ENCODE peak calls at places on chromosomes 3 and 15, in six cellular contexts. X is D341Med; F is amygdala; C is stimulated activated CD4-positive, alpha-beta T cell treated with anti-CD3 and anti-CD28 coated beads, TNF-alpha, amount 100 ng/mL, for 1 hour; I is astrocyte of the spinal cord; R is amniotic stem cell. O is an unnamed sample.

GRCh38 chr3:161322781-161323568 is 48.3 kb downstream of the SPTSSB start:
- DNase-seq in I (no peak), F (no peak), X (no peak), R (no peak), C (no peak), O (no peak)

GRCh38 chr3:154559623-154560022 is 129.6 kb upstream of the GPR149 start:
- DNase-seq in X (no peak), R (no peak), I (no peak), C (no peak), F (no peak), O (no peak)

GRCh38 chr3:112403101-112403500 is 70.1 kb downstream of the CD200 start:
- DNase-seq in C (no peak), X (no peak), I (no peak), F (no peak), R (no peak), O (no peak)

GRCh38 chr15:80003171-80003570 is 32.2 kb upstream of the BCL2A1 start:
- DNase-seq in F (no peak), I (no peak), X (no peak), C (no peak), R (no peak), O (no peak)

GRCh38 chr3:187368765-187369450 is 723 bp downstream of the RTP4 start:
- DNase-seq in X (no peak), R (no peak), C (no peak), I (no peak), F (no peak), O (peak; percentile 26)

GRCh38 chr3:24387493-24387892 is 107.2 kb downstream of the THRB start:
- DNase-seq in I (peak; percentile 20), R (no peak), X (no peak), F (no peak), C (no peak), O (no peak)

GRCh38 chr15:52306270-52306669 is 10.7 kb upstream of the MYO5C start:
- DNase-seq in R (no peak), I (peak; percentile 35), F (no peak), C (no peak), X (no peak), O (peak; percentile 52)

GRCh38 chr3:102665183-102665582 is 230.4 kb downstream of the ZPLD1 start:
- DNase-seq in C (no peak), I (no peak), R (no peak), F (no peak), X (no peak), O (no peak)

GRCh38 chr3:42672495-42672894 is 12.8 kb upstream of the KLHL40 start:
- DNase-seq in F (no peak), C (no peak), R (no peak), X (no peak), I (no peak), O (no peak)

GRCh38 chr15:98648654-98649537 is 557 bp downstream of the IGF1R start:
- DNase-seq in C (no peak), R (no peak), I (peak; percentile 58), X (peak; percentile 59), F (no peak), O (peak; percentile 70)

GRCh38 chr3:38731522-38731921 is 82.0 kb upstream of the SCN5A start:
- DNase-seq in C (no peak), X (no peak), I (no peak), R (no peak), F (no peak), O (no peak)